ENCODE peak calls at places on chromosomes 6 and 20, in six cellular contexts. U, A, T, G, D and Y are unnamed samples.
A peak's percentile ranks its signal among the peaks of the same experiment; 100 is the strongest.

GRCh38 chr6:100246206-100246605 is 218.5 kb downstream of the SIM1 start:
- DNase-seq in U (no peak), D (no peak), T (no peak), A (no peak), G (no peak), Y (no peak)

GRCh38 chr6:82006027-82006738 is 241.4 kb downstream of the IBTK start:
- DNase-seq in A (no peak), U (peak; percentile 22), D (no peak), T (peak; percentile 68), G (no peak), Y (no peak)

GRCh38 chr6:104525677-104526322 is 333.9 kb downstream of the HACE1 start:
- DNase-seq in G (peak; percentile 10), D (peak; percentile 82), T (peak; percentile 76), A (peak; percentile 78), U (peak; percentile 65), Y (peak; percentile 89)

GRCh38 chr20:19823216-19823615 is 65.2 kb downstream of the RIN2 start:
- DNase-seq in U (no peak), T (peak; percentile 38), G (no peak), A (no peak), D (no peak), Y (no peak)

GRCh38 chr20:6178537-6178936 is 55.7 kb upstream of the FERMT1 start:
- DNase-seq in G (no peak), T (peak; percentile 34), A (peak; percentile 35), U (peak; percentile 53), D (no peak), Y (peak; percentile 13)

GRCh38 chr6:105849741-105850140 is 236.4 kb upstream of the PRDM1 start:
- DNase-seq in G (no peak), T (peak; percentile 47), U (no peak), D (no peak), A (no peak), Y (no peak)

GRCh38 chr20:13331536-13331935 is 110.5 kb downstream of the ISM1 start:
- DNase-seq in D (no peak), U (no peak), T (no peak), A (no peak), G (no peak), Y (no peak)

GRCh38 chr6:89826029-89826528 is 3.6 kb upstream of the CASP8AP2 start:
- DNase-seq in A (no peak), U (no peak), T (peak; percentile 39), D (no peak), G (no peak), Y (no peak)

GRCh38 chr6:153063936-153064335 is 61.4 kb upstream of the MTRF1L start:
- DNase-seq in T (no peak), A (no peak), D (no peak), G (no peak), U (no peak), Y (no peak)

GRCh38 chr6:39294133-39294532 is 20.1 kb downstream of the KCNK17 start:
- DNase-seq in U (peak; percentile 7), G (no peak), D (no peak), T (no peak), A (no peak), Y (no peak)

GRCh38 chr6:118869894-118870665 is 23.9 kb upstream of the ASF1A start:
- DNase-seq in T (peak; percentile 55), A (no peak), D (no peak), G (no peak), U (no peak), Y (no peak)

GRCh38 chr20:48636301-48636700 is 191.5 kb downstream of the PREX1 start:
- DNase-seq in A (no peak), G (no peak), D (no peak), U (no peak), T (no peak), Y (no peak)

GRCh38 chr6:79117752-79118151 is 39.7 kb upstream of the PHIP start:
- DNase-seq in U (no peak), G (no peak), T (peak; percentile 29), D (no peak), A (no peak), Y (no peak)

GRCh38 chr6:70638468-70638867 is 29.2 kb upstream of the SMAP1 start:
- DNase-seq in T (no peak), D (no peak), A (no peak), U (no peak), G (no peak), Y (no peak)